ENCODE peak calls at places on chromosomes 7 and 10, in six cellular contexts. One of them, this sample, is unnamed.

GRCh38 chr7:151017953-151018420 is 6.3 kb downstream of the ATG9B start:
- DNase-seq in cardiac fibroblast: peak; percentile 54
- DNase-seq in Peyer's patch: peak; percentile 75
- DNase-seq in heart left ventricle: peak; percentile 59
- DNase-seq in iPS DF 6.9: peak; percentile 63
- DNase-seq in HepG2: no peak
- DNase-seq in this sample: peak; percentile 34

GRCh38 chr7:99409192-99409572 is 413 bp downstream of the BUD31 start:
- DNase-seq in HepG2: no peak
- DNase-seq in heart left ventricle: no peak
- DNase-seq in iPS DF 6.9: no peak
- DNase-seq in Peyer's patch: no peak
- DNase-seq in cardiac fibroblast: no peak
- DNase-seq in this sample: no peak

GRCh38 chr10:113357688-113358306 is 195.1 kb upstream of the HABP2 start:
- DNase-seq in HepG2: no peak
- DNase-seq in heart left ventricle: no peak
- DNase-seq in Peyer's patch: no peak
- DNase-seq in iPS DF 6.9: no peak
- DNase-seq in cardiac fibroblast: no peak
- DNase-seq in this sample: no peak

GRCh38 chr10:97861351-97861750 is 11.7 kb downstream of the GOLGA7B start:
- DNase-seq in iPS DF 6.9: no peak
- DNase-seq in HepG2: no peak
- DNase-seq in cardiac fibroblast: peak; percentile 39
- DNase-seq in Peyer's patch: no peak
- DNase-seq in heart left ventricle: no peak
- DNase-seq in this sample: no peak

GRCh38 chr10:47238331-47239095 is 61.5 kb upstream of the GDF10 start:
- DNase-seq in iPS DF 6.9: no peak
- DNase-seq in heart left ventricle: no peak
- DNase-seq in cardiac fibroblast: no peak
- DNase-seq in Peyer's patch: no peak
- DNase-seq in HepG2: no peak
- DNase-seq in this sample: no peak

GRCh38 chr7:30727061-30727945 is 24.6 kb upstream of the INMT start:
- DNase-seq in heart left ventricle: no peak
- DNase-seq in Peyer's patch: peak; percentile 82
- DNase-seq in iPS DF 6.9: no peak
- DNase-seq in cardiac fibroblast: no peak
- DNase-seq in HepG2: no peak
- DNase-seq in this sample: peak; percentile 40

GRCh38 chr10:113854757-113855626 is 531 bp downstream of the NHLRC2 start:
- DNase-seq in HepG2: peak; percentile 23
- DNase-seq in iPS DF 6.9: no peak
- DNase-seq in heart left ventricle: peak; percentile 45
- DNase-seq in Peyer's patch: peak; percentile 69
- DNase-seq in cardiac fibroblast: peak; percentile 54
- DNase-seq in this sample: peak; percentile 47

GRCh38 chr10:63129888-63130287 is 3.2 kb upstream of the NRBF2 start:
- DNase-seq in HepG2: no peak
- DNase-seq in iPS DF 6.9: no peak
- DNase-seq in Peyer's patch: no peak
- DNase-seq in heart left ventricle: no peak
- DNase-seq in cardiac fibroblast: no peak
- DNase-seq in this sample: no peak

GRCh38 chr10:103519798-103520197 is 26.3 kb downstream of the NEURL1 start:
- DNase-seq in HepG2: no peak
- DNase-seq in cardiac fibroblast: no peak
- DNase-seq in heart left ventricle: no peak
- DNase-seq in iPS DF 6.9: no peak
- DNase-seq in Peyer's patch: no peak
- DNase-seq in this sample: no peak

GRCh38 chr10:132421377-132422168 is 24.6 kb downstream of the PWWP2B start:
- DNase-seq in heart left ventricle: peak; percentile 82
- DNase-seq in Peyer's patch: peak; percentile 82
- DNase-seq in iPS DF 6.9: no peak
- DNase-seq in HepG2: peak; percentile 33
- DNase-seq in cardiac fibroblast: peak; percentile 58
- DNase-seq in this sample: peak; percentile 63

DNA sequence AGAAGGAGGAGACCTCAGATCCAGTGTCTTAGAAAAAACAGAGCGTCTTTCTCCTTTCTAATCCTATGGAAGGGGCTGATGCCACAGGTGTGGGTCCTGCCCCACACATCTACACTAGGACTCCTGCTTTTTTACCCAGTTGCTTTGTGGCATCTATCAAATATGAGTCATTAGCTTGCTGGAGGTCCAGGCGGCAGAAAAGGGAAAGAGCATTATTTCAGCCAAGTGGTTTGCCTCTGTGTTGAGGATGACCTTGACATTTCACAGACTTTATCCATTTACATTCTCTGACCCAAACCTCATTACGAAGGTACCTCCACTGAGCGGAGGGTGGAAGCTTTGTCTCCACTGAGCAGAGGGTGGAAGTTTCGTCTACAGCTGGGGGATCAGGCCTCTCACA is 308.4 kb upstream of the KLF6 start:
- DNase-seq in Peyer's patch: no peak
- DNase-seq in cardiac fibroblast: no peak
- DNase-seq in iPS DF 6.9: no peak
- DNase-seq in HepG2: no peak
- DNase-seq in heart left ventricle: no peak
- DNase-seq in this sample: no peak
- H3K4me3 ChIP-seq in Peyer's patch: no peak overlapping the region
- H3K4me3 ChIP-seq in cardiac fibroblast: no peak overlapping the region
- H3K4me3 ChIP-seq in iPS DF 6.9: no peak overlapping the region
- H3K4me3 ChIP-seq in HepG2: no peak overlapping the region
- H3K4me3 ChIP-seq in heart left ventricle: no peak overlapping the region
- H3K4me3 ChIP-seq in this sample: no peak overlapping the region

GRCh38 chr7:50781371-50781770 is 1.3 kb downstream of the GRB10 start:
- DNase-seq in HepG2: no peak
- DNase-seq in heart left ventricle: peak; percentile 37
- DNase-seq in iPS DF 6.9: no peak
- DNase-seq in cardiac fibroblast: no peak
- DNase-seq in Peyer's patch: no peak
- DNase-seq in this sample: no peak

GRCh38 chr7:50782376-50783208 is at the start of gene GRB10:
- DNase-seq in HepG2: no peak
- DNase-seq in iPS DF 6.9: no peak
- DNase-seq in heart left ventricle: peak; percentile 34
- DNase-seq in cardiac fibroblast: peak; percentile 42
- DNase-seq in Peyer's patch: no peak
- DNase-seq in this sample: no peak

GRCh38 chr7:50781894-50782293 is 802 bp downstream of the GRB10 start:
- DNase-seq in HepG2: no peak
- DNase-seq in iPS DF 6.9: no peak
- DNase-seq in heart left ventricle: no peak
- DNase-seq in cardiac fibroblast: no peak
- DNase-seq in Peyer's patch: no peak
- DNase-seq in this sample: no peak

GRCh38 chr7:50783801-50784507 is 1.3 kb upstream of the GRB10 start:
- DNase-seq in cardiac fibroblast: no peak
- DNase-seq in HepG2: no peak
- DNase-seq in Peyer's patch: no peak
- DNase-seq in heart left ventricle: no peak
- DNase-seq in iPS DF 6.9: no peak
- DNase-seq in this sample: peak; percentile 58

DNA sequence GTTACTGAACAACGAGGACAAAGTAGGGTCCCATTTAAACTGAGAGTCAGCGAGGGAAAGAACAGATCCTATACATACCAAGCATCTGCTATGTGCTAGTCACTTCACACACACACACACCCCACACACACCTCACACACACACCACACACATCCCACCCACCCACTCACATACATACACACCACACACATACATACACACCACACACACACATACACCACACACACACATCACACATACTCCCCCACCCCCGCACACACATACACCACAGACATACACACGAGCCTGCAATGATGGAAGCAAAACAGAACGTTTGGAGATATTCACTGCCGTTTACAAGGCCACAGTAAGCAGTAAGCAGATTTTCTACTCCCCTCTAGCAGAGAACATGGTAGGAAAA is 608 bp upstream of the GRB10 start:
- DNase-seq in cardiac fibroblast: no peak
- DNase-seq in Peyer's patch: no peak
- DNase-seq in heart left ventricle: no peak
- DNase-seq in HepG2: no peak
- DNase-seq in iPS DF 6.9: no peak
- DNase-seq in this sample: no peak
- H3K4me3 ChIP-seq in cardiac fibroblast: peak overlapping the region; percentile 53
- H3K4me3 ChIP-seq in Peyer's patch: no peak overlapping the region
- H3K4me3 ChIP-seq in heart left ventricle: no peak overlapping the region
- H3K4me3 ChIP-seq in HepG2: no peak overlapping the region
- H3K4me3 ChIP-seq in iPS DF 6.9: no peak overlapping the region
- H3K4me3 ChIP-seq in this sample: no peak overlapping the region

DNA sequence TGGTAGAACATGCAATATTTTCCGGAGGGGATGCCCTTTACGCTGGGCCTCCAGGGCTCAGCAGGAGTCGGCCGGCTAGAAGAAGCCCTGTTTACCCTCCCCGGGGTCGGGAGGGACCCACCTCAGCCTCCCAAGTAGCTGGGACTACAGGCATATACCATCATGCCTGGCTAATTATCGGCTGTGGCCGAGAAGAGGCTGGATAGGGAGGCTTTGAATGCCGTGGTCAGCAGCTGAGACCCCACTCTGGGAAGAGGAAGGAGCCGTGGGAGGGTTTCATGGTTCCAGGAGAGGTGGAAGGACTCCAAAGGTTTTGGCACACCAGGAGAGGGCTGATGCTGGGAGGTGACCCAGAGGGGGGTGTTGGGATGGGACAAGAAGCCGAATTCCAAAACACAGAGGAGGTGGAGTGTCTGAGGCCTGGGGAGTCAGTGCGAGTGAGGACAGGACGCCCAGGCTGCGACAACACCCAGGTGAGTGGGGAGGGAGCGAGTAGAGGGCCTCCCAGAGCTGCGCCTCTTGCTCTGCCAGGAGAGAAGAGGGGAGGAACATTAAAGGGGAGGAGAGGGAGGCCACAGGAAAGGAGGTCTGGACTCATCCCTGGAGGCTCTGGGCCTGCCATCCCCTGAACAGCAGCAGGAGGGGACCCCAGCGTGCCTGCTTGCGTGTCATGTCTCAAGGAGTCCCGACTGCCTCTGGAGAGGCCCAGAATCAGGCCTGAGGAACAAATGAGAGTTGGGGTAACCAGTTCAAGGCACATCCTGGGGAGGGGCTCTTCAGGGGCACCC is 19.6 kb downstream of the GRID2IP start:
- DNase-seq in cardiac fibroblast: no peak
- DNase-seq in Peyer's patch: no peak
- DNase-seq in iPS DF 6.9: no peak
- DNase-seq in heart left ventricle: no peak
- DNase-seq in HepG2: no peak
- DNase-seq in this sample: no peak
- H3K4me3 ChIP-seq in cardiac fibroblast: no peak overlapping the region
- H3K4me3 ChIP-seq in Peyer's patch: peak overlapping the region; percentile 50
- H3K4me3 ChIP-seq in iPS DF 6.9: peak overlapping the region; percentile 87
- H3K4me3 ChIP-seq in heart left ventricle: no peak overlapping the region
- H3K4me3 ChIP-seq in HepG2: peak overlapping the region; percentile 54
- H3K4me3 ChIP-seq in this sample: no peak overlapping the region

DNA sequence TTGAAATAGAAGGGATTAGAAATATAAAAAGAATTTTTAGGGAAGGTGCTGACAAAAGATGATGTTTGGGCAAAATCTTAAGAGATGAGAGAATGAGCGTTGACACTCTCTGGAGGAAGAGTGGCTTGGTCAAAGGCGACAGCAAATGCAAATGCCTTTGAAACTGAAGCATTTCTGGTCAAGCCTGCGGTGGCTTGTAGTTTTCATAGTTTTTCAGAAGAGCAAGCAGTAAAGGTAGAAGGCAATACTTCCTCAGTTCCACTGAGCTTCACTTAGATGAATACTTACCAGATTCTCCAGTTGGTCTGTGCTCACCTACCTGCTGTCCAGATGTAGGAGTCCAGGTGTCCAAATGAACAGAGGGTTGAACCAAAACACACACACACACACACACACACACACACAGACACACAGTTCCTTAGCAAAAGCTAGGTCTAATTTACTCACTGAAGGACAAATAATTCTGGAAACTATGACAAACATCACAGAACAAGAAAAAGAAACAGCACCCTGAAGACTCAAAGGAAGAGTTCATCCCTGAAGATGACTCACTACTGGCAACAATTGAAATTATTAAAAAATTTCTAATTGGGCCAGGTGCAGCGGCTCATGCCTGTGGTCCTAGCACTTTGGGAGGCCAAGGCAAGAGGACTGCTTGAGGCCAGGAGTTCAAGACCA is 12.1 kb upstream of the STK17A start:
- DNase-seq in cardiac fibroblast: no peak
- DNase-seq in Peyer's patch: no peak
- DNase-seq in HepG2: no peak
- DNase-seq in iPS DF 6.9: no peak
- DNase-seq in heart left ventricle: no peak
- DNase-seq in this sample: no peak
- H3K4me3 ChIP-seq in cardiac fibroblast: no peak overlapping the region
- H3K4me3 ChIP-seq in Peyer's patch: no peak overlapping the region
- H3K4me3 ChIP-seq in HepG2: no peak overlapping the region
- H3K4me3 ChIP-seq in iPS DF 6.9: no peak overlapping the region
- H3K4me3 ChIP-seq in heart left ventricle: no peak overlapping the region
- H3K4me3 ChIP-seq in this sample: no peak overlapping the region

GRCh38 chr10:108775911-108776475 is 1147.3 kb downstream of the XPNPEP1 start:
- DNase-seq in heart left ventricle: no peak
- DNase-seq in cardiac fibroblast: no peak
- DNase-seq in Peyer's patch: no peak
- DNase-seq in HepG2: no peak
- DNase-seq in iPS DF 6.9: no peak
- DNase-seq in this sample: no peak
- H3K4me3 ChIP-seq in heart left ventricle: no peak overlapping the region
- H3K4me3 ChIP-seq in cardiac fibroblast: no peak overlapping the region
- H3K4me3 ChIP-seq in Peyer's patch: no peak overlapping the region
- H3K4me3 ChIP-seq in HepG2: no peak overlapping the region
- H3K4me3 ChIP-seq in iPS DF 6.9: no peak overlapping the region
- H3K4me3 ChIP-seq in this sample: no peak overlapping the region

DNA sequence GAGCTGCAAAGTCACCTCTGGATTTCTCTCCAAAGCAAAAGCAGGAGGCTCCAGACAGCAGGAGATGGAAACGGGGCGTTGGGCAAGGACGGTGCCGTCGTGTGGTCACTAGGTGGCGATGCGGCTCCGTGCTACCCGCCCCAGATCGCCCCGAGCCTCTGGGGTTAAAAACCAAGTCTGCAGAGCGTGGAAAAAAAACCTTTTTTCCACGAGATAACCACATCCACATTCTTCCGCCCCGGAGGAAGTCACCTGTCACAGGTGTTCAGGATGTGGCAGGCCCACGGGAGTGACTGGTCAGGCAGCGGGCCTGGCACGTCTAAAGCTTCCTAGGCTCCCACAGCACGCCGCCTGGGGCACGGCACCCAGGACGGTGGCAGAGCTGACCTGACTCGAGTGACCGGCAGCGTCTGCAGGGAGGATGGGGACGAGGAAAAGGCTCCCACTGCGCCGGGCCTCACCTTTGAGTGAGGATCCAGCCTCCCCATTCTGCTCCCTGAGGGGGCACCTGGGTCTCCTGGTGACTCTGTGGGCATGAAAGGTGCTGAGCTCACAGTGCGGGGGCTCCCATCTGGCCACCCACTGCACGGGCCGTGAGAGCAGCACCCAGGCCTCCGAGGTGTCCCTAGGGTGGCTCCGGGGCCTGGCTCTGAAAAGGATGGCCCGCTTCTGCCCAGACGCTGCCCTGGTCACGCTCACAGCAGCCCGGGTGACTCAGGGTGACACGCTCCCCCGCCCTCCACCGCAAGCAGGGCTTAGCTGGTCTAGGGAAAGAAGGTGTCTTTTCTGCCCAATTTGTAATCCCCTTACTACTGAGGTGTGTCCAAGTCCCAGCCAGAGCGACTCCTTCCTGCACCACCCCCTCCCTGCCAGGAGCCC is 71.3 kb upstream of the TNRC18 start:
- DNase-seq in heart left ventricle: peak; percentile 72
- DNase-seq in Peyer's patch: peak; percentile 78
- DNase-seq in iPS DF 6.9: no peak
- DNase-seq in cardiac fibroblast: peak; percentile 81
- DNase-seq in HepG2: peak; percentile 60
- DNase-seq in this sample: peak; percentile 76
- H3K4me3 ChIP-seq in heart left ventricle: peak overlapping the region; percentile 15
- H3K4me3 ChIP-seq in Peyer's patch: peak overlapping the region; percentile 15
- H3K4me3 ChIP-seq in iPS DF 6.9: no peak overlapping the region
- H3K4me3 ChIP-seq in cardiac fibroblast: no peak overlapping the region
- H3K4me3 ChIP-seq in HepG2: no peak overlapping the region
- H3K4me3 ChIP-seq in this sample: no peak overlapping the region

This sample was measured in small intestine.